ENCODE peak calls at places on chromosomes 3 and 15, in six cellular contexts. M, A, U, Z, N and P are unnamed samples.
A peak's percentile ranks its signal among the peaks of the same experiment; 100 is the strongest.

GRCh38 chr3:132315851-132316250 is 1.4 kb upstream of the ACP3 start:
- DNase-seq in M (no peak), A (no peak), U (no peak), Z (no peak), N (no peak), P (no peak)

GRCh38 chr3:194300392-194300758 is 50.8 kb downstream of the CPN2 start:
- DNase-seq in M (no peak), A (no peak), U (no peak), Z (no peak), N (no peak), P (peak; percentile 68)

GRCh38 chr15:77033729-77034619 is 36.9 kb downstream of the TSPAN3 start:
- DNase-seq in M (no peak), A (peak; percentile 50), U (no peak), Z (peak; percentile 11), N (no peak), P (no peak)

GRCh38 chr3:14989943-14990753 is 42.8 kb downstream of the NR2C2 start:
- DNase-seq in M (no peak), A (no peak), U (no peak), Z (no peak), N (no peak), P (no peak)

GRCh38 chr3:127690823-127691452 is 18.2 kb downstream of the ABTB1 start:
- DNase-seq in M (no peak), A (peak; percentile 56), U (no peak), Z (no peak), N (no peak), P (no peak)

GRCh38 chr3:156455839-156456238 is 99.1 kb downstream of the SSR3 start:
- DNase-seq in M (no peak), A (no peak), U (no peak), Z (no peak), N (no peak), P (no peak)

GRCh38 chr3:123365450-123366143 is 83.3 kb downstream of the ADCY5 start:
- DNase-seq in M (no peak), A (no peak), U (no peak), Z (no peak), N (no peak), P (no peak)

GRCh38 chr15:85624241-85624855 is 170.4 kb downstream of the KLHL25 start:
- DNase-seq in M (no peak), A (no peak), U (no peak), Z (no peak), N (peak; percentile 21), P (no peak)

GRCh38 chr3:31645233-31645632 is 112.5 kb downstream of the STT3B start:
- DNase-seq in M (no peak), A (no peak), U (no peak), Z (no peak), N (no peak), P (no peak)